ENCODE peak calls at places on chromosomes 6 and 20, in eight cellular contexts. J, K, N, U, E, M, B and A are unnamed samples.

GRCh38 chr6:3624268-3625136 is 127.0 kb downstream of the PXDC1 start:
- DNase-seq in N (no peak), J (no peak), K (no peak), B (no peak), E (no peak), U (no peak), M (no peak), A (no peak)

GRCh38 chr6:53240763-53241162 is 92.1 kb upstream of the GCM1 start:
- DNase-seq in B (no peak), U (no peak), E (no peak), K (no peak), M (no peak), J (no peak), N (no peak), A (no peak)

GRCh38 chr6:130906736-130907381 is 79.7 kb downstream of the SMLR1 start:
- DNase-seq in B (no peak), N (peak; percentile 9), M (peak; percentile 88), K (no peak), U (peak; percentile 62), E (no peak), J (no peak), A (no peak)

GRCh38 chr6:43575105-43575771 is 600 bp downstream of the XPO5 start:
- DNase-seq in U (peak; percentile 32), E (peak; percentile 58), M (peak; percentile 9), N (peak; percentile 56), K (peak; percentile 16), B (no peak), J (peak; percentile 62), A (peak; percentile 39)

GRCh38 chr20:11180186-11180585 is 506.4 kb upstream of the JAG1 start:
- DNase-seq in B (no peak), U (no peak), E (no peak), M (no peak), N (no peak), K (no peak), J (no peak), A (no peak)

GRCh38 chr20:17858450-17859001 is 110.1 kb downstream of the SNX5 start:
- DNase-seq in K (no peak), B (no peak), M (no peak), U (no peak), J (no peak), N (no peak), E (no peak), A (no peak)

GRCh38 chr20:50331469-50332251 is 141.0 kb downstream of the CEBPB start:
- DNase-seq in N (no peak), B (no peak), J (no peak), E (no peak), U (no peak), M (no peak), K (no peak), A (no peak)

GRCh38 chr6:165110871-165111270 is 198.5 kb downstream of the C6orf118 start:
- DNase-seq in N (no peak), E (no peak), U (no peak), K (no peak), J (no peak), B (no peak), M (no peak), A (no peak)

GRCh38 chr6:32947552-32948465 is 5.1 kb downstream of the HLA-DMA start:
- DNase-seq in U (peak; percentile 60), E (no peak), K (no peak), N (no peak), B (peak; percentile 27), M (peak; percentile 64), J (peak; percentile 35), A (peak; percentile 18)

GRCh38 chr20:61314326-61315010 is 62.4 kb downstream of the CDH4 start:
- DNase-seq in U (no peak), M (no peak), E (no peak), J (no peak), N (no peak), B (no peak), K (no peak), A (no peak)

GRCh38 chr6:165729307-165729936 is 66.4 kb upstream of the PDE10A start:
- DNase-seq in N (peak; percentile 20), B (no peak), J (peak; percentile 53), U (no peak), K (peak; percentile 27), E (peak; percentile 45), M (peak; percentile 10), A (peak; percentile 36)

GRCh38 chr6:104887350-104887749 is 27.6 kb upstream of the HACE1 start:
- DNase-seq in M (peak; percentile 47), U (peak; percentile 60), N (no peak), J (no peak), E (no peak), K (no peak), B (peak; percentile 10), A (no peak)

GRCh38 chr20:61886721-61887658 is 178.7 kb downstream of the TAF4 start:
- DNase-seq in N (peak; percentile 30), M (peak; percentile 35), K (peak; percentile 52), E (peak; percentile 20), U (peak; percentile 28), J (peak; percentile 23), B (no peak), A (peak; percentile 22)

GRCh38 chr20:10178727-10179313 is 39.8 kb upstream of the SNAP25 start:
- DNase-seq in B (no peak), J (no peak), M (peak; percentile 55), N (no peak), E (no peak), K (no peak), U (no peak), A (no peak)

GRCh38 chr6:164098857-164099534 is 684.5 kb downstream of the QKI start:
- DNase-seq in B (no peak), N (no peak), J (no peak), E (no peak), U (no peak), M (no peak), K (no peak), A (no peak)

GRCh38 chr6:25342784-25343183 is 63.6 kb downstream of the CARMIL1 start:
- DNase-seq in N (no peak), B (peak; percentile 9), J (no peak), E (no peak), M (peak; percentile 24), U (peak; percentile 62), K (no peak), A (no peak)